ENCODE peak calls at places on chromosomes 3 and 15, in nine cellular contexts. U, M, N, S, E, K, T, B and D are unnamed samples.

GRCh38 chr3:141491081-141491480 is 4.3 kb downstream of the RASA2 start:
- DNase-seq in B (no peak), K (no peak), M (no peak), U (no peak), T (no peak), N (no peak), S (no peak), E (no peak), D (no peak)

GRCh38 chr3:109882144-109882543 is 544.8 kb upstream of the DPPA4 start:
- DNase-seq in E (no peak), U (no peak), K (no peak), T (no peak), S (no peak), M (no peak), B (no peak), N (no peak), D (no peak)

GRCh38 chr15:25236861-25237155 is 202.0 kb downstream of the UBE3A start:
- DNase-seq in M (no peak), K (no peak), U (peak), S (no peak), E (no peak), B (no peak), T (no peak), N (no peak), D (no peak)

GRCh38 chr3:188034989-188035388 is 119.0 kb upstream of the LPP start:
- DNase-seq in S (no peak), K (no peak), T (no peak), B (no peak), N (no peak), M (no peak), E (no peak), U (no peak), D (no peak)

GRCh38 chr3:133941390-133941789 is 45.7 kb upstream of the RAB6B start:
- DNase-seq in M (no peak), K (no peak), N (peak), B (no peak), E (no peak), U (no peak), T (no peak), S (no peak), D (peak)

GRCh38 chr3:163490119-163490518 is 1588.2 kb downstream of the SI start:
- DNase-seq in M (no peak), N (peak), E (peak), S (no peak), T (no peak), K (peak), B (peak), U (no peak), D (peak)

GRCh38 chr3:127410678-127411077 is 122.8 kb upstream of the PRR20G start:
- DNase-seq in T (no peak), B (no peak), E (no peak), K (no peak), S (no peak), U (peak), M (no peak), N (no peak), D (no peak)

GRCh38 chr3:138398791-138399575 is 35.4 kb upstream of the ESYT3 start:
- DNase-seq in E (no peak), S (no peak), K (no peak), U (peak), M (no peak), B (no peak), N (no peak), T (no peak), D (peak)

GRCh38 chr15:54131410-54131809 is 153.2 kb downstream of the UNC13C start:
- DNase-seq in E (no peak), K (no peak), U (no peak), B (no peak), S (no peak), M (no peak), T (no peak), N (peak), D (no peak)

GRCh38 chr3:114406286-114406685 is 112.5 kb downstream of the TIGIT start:
- DNase-seq in E (no peak), M (no peak), S (no peak), K (no peak), N (peak), U (no peak), B (no peak), T (peak), D (no peak)

GRCh38 chr3:138768946-138769345 is 65.8 kb downstream of the PIK3CB start:
- DNase-seq in N (no peak), E (no peak), B (no peak), S (no peak), U (no peak), K (no peak), T (no peak), M (no peak), D (no peak)

GRCh38 chr3:50003216-50003615 is 63.3 kb downstream of the RBM6 start:
- DNase-seq in T (no peak), M (no peak), N (peak), U (no peak), B (no peak), S (no peak), E (no peak), K (no peak), D (no peak)

GRCh38 chr15:101504866-101505609 is 15.5 kb upstream of the PCSK6 start:
- DNase-seq in B (no peak), U (no peak), K (no peak), S (no peak), E (no peak), T (no peak), N (no peak), M (no peak), D (no peak)

GRCh38 chr15:38930851-38931572 is 366.4 kb upstream of the RASGRP1 start:
- DNase-seq in M (no peak), S (no peak), E (no peak), U (no peak), B (no peak), K (no peak), N (peak), T (no peak), D (peak)